ENCODE peak calls at places on chromosomes 12 and 14, in four cellular contexts. D, G, C and O are unnamed samples.

GRCh38 chr14:72574687-72575086 is 319.2 kb downstream of the DPF3 start:
- DNase-seq in D (no peak), G (no peak), C (no peak), O (no peak)

GRCh38 chr12:64745259-64745807 is 13.9 kb downstream of the GNS start:
- DNase-seq in D (no peak), G (no peak), C (no peak), O (no peak)

GRCh38 chr12:62931481-62931880 is 3.5 kb downstream of the PPM1H start:
- DNase-seq in D (no peak), G (no peak), C (no peak), O (no peak)

GRCh38 chr14:23577004-23577681 is 1.4 kb downstream of the JPH4 start:
- DNase-seq in D (no peak), G (no peak), C (peak; percentile 39), O (no peak)

GRCh38 chr14:90609376-90609775 is 206.9 kb downstream of the TTC7B start:
- DNase-seq in D (no peak), G (no peak), C (no peak), O (no peak)

GRCh38 chr12:82952946-82953345 is 266.2 kb downstream of the TMTC2 start:
- DNase-seq in D (no peak), G (no peak), C (no peak), O (no peak)

GRCh38 chr14:35558680-35559079 is 24.7 kb downstream of the INSM2 start:
- DNase-seq in D (no peak), G (no peak), C (no peak), O (no peak)

GRCh38 chr14:99698236-99698635 is 14.1 kb downstream of the CYP46A1 start:
- DNase-seq in D (no peak), G (no peak), C (no peak), O (no peak)

GRCh38 chr12:124520258-124520657 is 47.2 kb downstream of the NCOR2 start:
- DNase-seq in D (no peak), G (no peak), C (no peak), O (no peak)

GRCh38 chr14:92717571-92718042 is 30.8 kb downstream of the LGMN start:
- DNase-seq in D (no peak), G (no peak), C (no peak), O (no peak)

GRCh38 chr12:89454080-89454848 is 70.3 kb downstream of the GALNT4 start:
- DNase-seq in D (no peak), G (no peak), C (no peak), O (no peak)

GRCh38 chr14:87797001-87797400 is 196.0 kb downstream of the GALC start:
- DNase-seq in D (no peak), G (no peak), C (no peak), O (no peak)

GRCh38 chr14:105145381-105146180 is 23.0 kb downstream of the JAG2 start:
- DNase-seq in D (no peak), G (no peak), C (no peak), O (peak; percentile 52)

GRCh38 chr12:83850531-83850930 is 1062.1 kb downstream of the SLC6A15 start:
- DNase-seq in D (no peak), G (no peak), C (no peak), O (no peak)

GRCh38 chr12:16893426-16893825 is 287.5 kb upstream of the LMO3 start:
- DNase-seq in D (no peak), G (no peak), C (no peak), O (no peak)